ENCODE peak calls at places on chromosome 16, in five cellular contexts. I, O, R, L and N are unnamed samples.
A peak's percentile ranks its signal among the peaks of the same experiment; 100 is the strongest.

GRCh38 chr16:57091990-57092785 is at the start of gene CPNE2:
- DNase-seq in R (peak; percentile 84), L (no peak), O (no peak), I (peak; percentile 66), N (peak; percentile 69)

GRCh38 chr16:72788269-72788809 is 259.6 kb downstream of the ZFHX3 start:
- DNase-seq in O (no peak), I (no peak), R (no peak), L (no peak), N (no peak)

GRCh38 chr16:73610605-73611177 is 562.8 kb upstream of the ZFHX3 start:
- DNase-seq in R (no peak), L (no peak), I (no peak), O (no peak), N (no peak)

GRCh38 chr16:78170360-78170928 is 71.0 kb downstream of the WWOX start:
- DNase-seq in I (no peak), O (no peak), R (no peak), L (no peak), N (no peak)

GRCh38 chr16:56869513-56870270 is 4.7 kb downstream of the SLC12A3 start:
- DNase-seq in L (peak; percentile 77), R (peak; percentile 81), O (peak; percentile 34), I (no peak), N (no peak)

GRCh38 chr16:51636913-51637743 is 486.1 kb upstream of the SALL1 start:
- DNase-seq in L (no peak), I (no peak), R (no peak), O (peak; percentile 85), N (no peak)

GRCh38 chr16:21339269-21339641 is 61.2 kb upstream of the CRYM start:
- DNase-seq in L (no peak), I (no peak), O (no peak), R (no peak), N (no peak)

GRCh38 chr16:73743665-73744496 is 552.7 kb upstream of the PSMD7 start:
- DNase-seq in I (no peak), L (no peak), O (no peak), R (no peak), N (no peak)

GRCh38 chr16:79563919-79564318 is 36.6 kb downstream of the MAF start:
- DNase-seq in I (no peak), O (no peak), R (no peak), L (no peak), N (no peak)

GRCh38 chr16:84718-85452 is 6.9 kb downstream of the MPG start:
- DNase-seq in R (no peak), I (peak; percentile 71), L (no peak), O (no peak), N (peak; percentile 68)

GRCh38 chr16:53773150-53773846 is 69.3 kb downstream of the FTO start:
- DNase-seq in O (no peak), I (no peak), L (peak; percentile 81), R (peak; percentile 46), N (no peak)

GRCh38 chr16:88074041-88074440 is 122.8 kb downstream of the BANP start:
- DNase-seq in I (no peak), O (no peak), L (no peak), R (no peak), N (no peak)

GRCh38 chr16:23535901-23536300 is 21.2 kb downstream of the EARS2 start:
- DNase-seq in R (no peak), O (no peak), L (no peak), I (no peak), N (no peak)

GRCh38 chr16:48965391-48965790 is 316.2 kb downstream of the CBLN1 start:
- DNase-seq in O (no peak), R (no peak), I (no peak), L (no peak), N (no peak)

GRCh38 chr16:50025544-50025931 is 513 bp downstream of the CNEP1R1 start:
- DNase-seq in R (peak; percentile 36), O (no peak), L (peak; percentile 23), I (peak; percentile 27), N (peak; percentile 29)

GRCh38 chr16:17420821-17421220 is 49.9 kb downstream of the XYLT1 start:
- DNase-seq in R (no peak), I (no peak), L (no peak), O (no peak), N (no peak)

GRCh38 chr16:17424771-17425170 is 46.0 kb downstream of the XYLT1 start:
- DNase-seq in I (no peak), L (no peak), O (no peak), R (no peak), N (no peak)

GRCh38 chr16:17426451-17426850 is 44.3 kb downstream of the XYLT1 start:
- DNase-seq in I (no peak), R (no peak), O (no peak), L (no peak), N (no peak)

GRCh38 chr16:17419266-17419665 is 51.5 kb downstream of the XYLT1 start:
- DNase-seq in L (no peak), I (no peak), O (no peak), R (no peak), N (no peak)

GRCh38 chr16:17423195-17423594 is 47.6 kb downstream of the XYLT1 start:
- DNase-seq in O (peak; percentile 41), R (no peak), L (no peak), I (no peak), N (no peak)
- TF ChIP-seq TAF1 in O (no peak), R (no peak), L (no peak), I (no peak), N (no peak)

GRCh38 chr16:4678596-4678995 is 14.8 kb upstream of the NUDT16L1 start:
- DNase-seq in R (no peak), L (no peak), I (no peak), O (no peak), N (no peak)

GRCh38 chr16:4679156-4679853 is 14.1 kb upstream of the NUDT16L1 start:
- DNase-seq in L (peak; percentile 18), I (no peak), O (no peak), R (no peak), N (no peak)

GRCh38 chr16:4680673-4681470 is 12.5 kb upstream of the NUDT16L1 start:
- DNase-seq in R (no peak), I (no peak), L (no peak), O (no peak), N (no peak)

GRCh38 chr16:4681471-4682083 is 11.8 kb upstream of the NUDT16L1 start:
- DNase-seq in O (no peak), R (no peak), L (no peak), I (no peak), N (no peak)

GRCh38 chr16:4679854-4680636 is 13.3 kb upstream of the NUDT16L1 start:
- DNase-seq in O (no peak), L (no peak), I (no peak), R (no peak), N (no peak)
- TF ChIP-seq POLR2A in O (no peak), L (no peak), I (no peak), R (no peak), N (peak; percentile 39)

DNA sequence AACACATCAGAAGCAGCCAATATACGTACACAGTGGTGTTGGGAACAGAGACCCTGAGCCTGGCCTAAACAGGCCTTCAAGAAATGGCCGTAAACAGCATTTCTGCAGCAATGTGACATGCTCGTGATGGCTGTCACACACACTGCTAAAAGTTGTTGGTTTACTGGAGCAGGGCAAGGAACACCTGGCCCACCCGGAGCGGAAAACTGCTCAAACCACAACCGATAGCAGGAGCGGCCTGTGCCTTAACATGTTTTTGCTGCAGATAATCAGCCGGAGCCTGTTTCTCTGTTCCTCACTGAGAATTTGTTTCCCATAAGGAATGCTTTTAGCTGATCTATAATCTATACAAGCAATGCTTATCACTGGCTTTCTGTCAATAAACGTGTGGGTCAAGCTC is 6.0 kb upstream of the DPEP1 start:
- DNase-seq in L (no peak), R (no peak), O (no peak), I (no peak), N (no peak)
- TF ChIP-seq POLR2AphosphoS5 in L (no peak), R (peak; percentile 20), O (no peak), I (no peak), N (no peak)

DNA sequence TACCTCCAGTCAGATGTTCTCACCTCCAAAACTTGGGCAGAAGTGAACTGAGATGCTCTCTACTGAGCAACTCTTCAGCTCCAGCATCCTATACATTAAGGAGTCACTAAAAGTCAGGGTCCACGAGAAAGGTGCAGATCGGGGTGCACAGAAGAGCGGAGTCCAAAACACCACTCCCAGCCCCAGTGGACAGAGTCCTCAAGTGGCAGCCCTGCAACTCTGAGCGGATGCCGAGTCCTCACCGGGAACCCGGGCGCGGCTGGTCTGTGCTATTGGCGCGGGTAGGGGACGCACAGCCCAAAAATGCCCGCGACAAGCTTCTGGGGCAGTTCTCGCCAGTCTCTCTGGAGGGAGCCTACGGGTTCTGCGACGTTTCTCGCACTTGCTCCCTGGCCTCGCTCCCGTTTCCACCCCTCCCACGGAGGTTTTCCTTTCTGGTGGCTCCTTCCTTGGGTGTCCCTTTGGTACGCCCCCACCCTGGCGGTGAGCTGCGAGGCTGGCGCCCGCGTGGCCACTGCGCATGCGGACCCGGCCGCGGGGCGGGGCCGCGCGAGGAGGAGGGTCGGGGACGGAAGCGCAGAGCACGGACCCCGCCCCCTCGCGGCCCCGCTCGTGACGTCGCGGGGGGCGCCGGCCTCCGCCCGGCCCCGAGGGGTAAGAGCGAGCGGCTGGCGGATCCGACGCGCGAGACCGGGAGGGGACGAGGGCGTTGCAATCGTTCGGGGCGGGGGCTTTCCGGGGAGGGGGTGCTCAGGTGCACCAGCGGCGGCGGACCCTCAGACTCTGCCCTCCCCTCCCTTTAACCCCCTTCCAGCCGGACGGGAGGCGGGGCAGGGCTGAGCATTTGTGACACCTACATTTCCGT is at the start of gene TMEM219:
- DNase-seq in I (peak; percentile 98), O (no peak), R (peak; percentile 98), L (peak; percentile 81), N (peak; percentile 98)
- TF ChIP-seq TAF1 in I (peak; percentile 74), O (peak; percentile 85), R (peak; percentile 53), L (peak; percentile 69), N (peak; percentile 52)

DNA sequence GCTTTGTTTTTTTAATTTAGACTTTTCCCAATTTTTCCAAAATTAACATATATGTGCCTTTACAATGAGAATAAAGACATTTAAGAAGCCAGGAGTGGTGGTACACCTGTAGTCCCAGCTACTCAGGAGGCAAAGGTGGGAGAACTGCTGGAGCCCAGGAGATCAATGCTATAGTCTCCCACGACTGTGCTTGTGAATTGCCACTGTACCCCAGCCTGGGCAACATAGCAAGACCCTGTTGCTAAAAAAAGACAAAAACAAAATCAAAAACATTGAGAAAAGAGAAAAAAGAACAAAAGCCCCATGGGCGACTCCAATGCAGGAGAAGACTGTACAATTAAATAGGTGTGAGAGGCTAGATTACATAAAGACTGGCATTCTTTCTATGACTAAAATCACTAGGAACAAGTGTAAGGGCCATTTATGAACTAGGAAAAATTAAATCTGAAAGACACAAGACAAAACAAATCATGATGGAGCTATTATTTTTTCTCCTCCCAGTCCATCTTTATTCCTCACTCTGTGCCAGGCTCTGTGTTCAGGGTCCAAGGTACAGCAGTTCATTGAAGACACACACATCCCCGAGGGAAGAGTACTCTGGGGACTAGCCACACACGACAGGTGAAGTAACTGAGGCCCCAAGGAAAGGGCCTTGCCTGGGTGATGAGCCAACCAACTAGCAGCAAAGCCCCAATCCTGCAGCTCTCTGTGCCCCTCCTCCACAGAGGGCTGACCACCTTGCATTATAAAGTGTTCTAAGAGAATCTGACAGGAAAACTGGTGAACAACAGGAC is 79.8 kb downstream of the CREBBP start:
- DNase-seq in L (no peak), R (no peak), O (no peak), I (no peak), N (no peak)
- TF ChIP-seq POLR2A in L (no peak), R (no peak), O (no peak), I (no peak), N (no peak)